ENCODE peak calls at places on chromosomes 5 and 9, in seven cellular contexts. One of them, this sample, is unnamed.

GRCh38 chr9:104855837-104856236 is 72.1 kb downstream of the ABCA1 start:
- DNase-seq in HepG2: no peak
- DNase-seq in mammary epithelial cell: no peak
- DNase-seq in psoas muscle: no peak
- DNase-seq in PC-3: no peak
- DNase-seq in GM23248: no peak
- DNase-seq in lung: no peak
- DNase-seq in this sample: no peak

GRCh38 chr9:136990233-136990911 is 1.9 kb upstream of the PAXX start:
- DNase-seq in GM23248: no peak
- DNase-seq in lung: no peak
- DNase-seq in psoas muscle: no peak
- DNase-seq in mammary epithelial cell: no peak
- DNase-seq in PC-3: no peak
- DNase-seq in HepG2: peak; percentile 72
- DNase-seq in this sample: no peak

GRCh38 chr9:84339951-84340350 is 607 bp downstream of the SLC28A3 start:
- DNase-seq in GM23248: no peak
- DNase-seq in psoas muscle: no peak
- DNase-seq in HepG2: no peak
- DNase-seq in mammary epithelial cell: peak; percentile 81
- DNase-seq in PC-3: no peak
- DNase-seq in lung: no peak
- DNase-seq in this sample: no peak

GRCh38 chr5:41264019-41264418 is 50.7 kb upstream of the C6 start:
- DNase-seq in GM23248: no peak
- DNase-seq in lung: no peak
- DNase-seq in psoas muscle: no peak
- DNase-seq in PC-3: no peak
- DNase-seq in mammary epithelial cell: no peak
- DNase-seq in HepG2: no peak
- DNase-seq in this sample: no peak

GRCh38 chr5:72402959-72403628 is 82.9 kb downstream of the PTCD2 start:
- DNase-seq in HepG2: no peak
- DNase-seq in PC-3: peak; percentile 21
- DNase-seq in lung: no peak
- DNase-seq in GM23248: peak; percentile 27
- DNase-seq in mammary epithelial cell: no peak
- DNase-seq in psoas muscle: no peak
- DNase-seq in this sample: peak; percentile 44

GRCh38 chr9:19122490-19123042 is 4.7 kb downstream of the PLIN2 start:
- DNase-seq in GM23248: peak; percentile 29
- DNase-seq in HepG2: no peak
- DNase-seq in lung: no peak
- DNase-seq in mammary epithelial cell: no peak
- DNase-seq in psoas muscle: no peak
- DNase-seq in PC-3: no peak
- DNase-seq in this sample: no peak

GRCh38 chr5:141734501-141735231 is 52.6 kb upstream of the ARAP3 start:
- DNase-seq in HepG2: no peak
- DNase-seq in psoas muscle: no peak
- DNase-seq in GM23248: peak; percentile 78
- DNase-seq in PC-3: peak; percentile 70
- DNase-seq in mammary epithelial cell: peak; percentile 66
- DNase-seq in lung: no peak
- DNase-seq in this sample: peak; percentile 36

GRCh38 chr9:71725590-71726338 is 42.5 kb downstream of the CEMIP2 start:
- DNase-seq in mammary epithelial cell: peak; percentile 96
- DNase-seq in psoas muscle: no peak
- DNase-seq in GM23248: peak; percentile 74
- DNase-seq in PC-3: peak; percentile 92
- DNase-seq in lung: no peak
- DNase-seq in HepG2: peak; percentile 95
- DNase-seq in this sample: no peak

GRCh38 chr5:78677777-78678668 is 29.5 kb upstream of the LHFPL2 start:
- DNase-seq in mammary epithelial cell: peak; percentile 96
- DNase-seq in lung: no peak
- DNase-seq in psoas muscle: peak; percentile 76
- DNase-seq in GM23248: peak; percentile 96
- DNase-seq in PC-3: peak; percentile 85
- DNase-seq in HepG2: no peak
- DNase-seq in this sample: no peak

GRCh38 chr5:97764700-97765099 is 581.7 kb upstream of the RIOK2 start:
- DNase-seq in mammary epithelial cell: peak; percentile 61
- DNase-seq in lung: no peak
- DNase-seq in PC-3: peak; percentile 86
- DNase-seq in psoas muscle: no peak
- DNase-seq in HepG2: peak; percentile 8
- DNase-seq in GM23248: peak; percentile 66
- DNase-seq in this sample: no peak

GRCh38 chr9:114339130-114339908 is 9.7 kb downstream of the ORM2 start:
- DNase-seq in psoas muscle: peak; percentile 69
- DNase-seq in GM23248: peak; percentile 77
- DNase-seq in HepG2: peak; percentile 35
- DNase-seq in mammary epithelial cell: peak; percentile 37
- DNase-seq in PC-3: peak; percentile 65
- DNase-seq in lung: peak; percentile 41
- DNase-seq in this sample: peak; percentile 76

GRCh38 chr5:10706326-10706725 is 54.7 kb downstream of the DAP start:
- DNase-seq in HepG2: no peak
- DNase-seq in GM23248: no peak
- DNase-seq in mammary epithelial cell: no peak
- DNase-seq in psoas muscle: no peak
- DNase-seq in lung: no peak
- DNase-seq in PC-3: peak; percentile 49
- DNase-seq in this sample: no peak

GRCh38 chr5:115461093-115461492 is 83.5 kb downstream of the FEM1C start:
- DNase-seq in HepG2: no peak
- DNase-seq in lung: no peak
- DNase-seq in mammary epithelial cell: no peak
- DNase-seq in PC-3: no peak
- DNase-seq in psoas muscle: no peak
- DNase-seq in GM23248: peak; percentile 41
- DNase-seq in this sample: no peak

GRCh38 chr9:11794984-11795383 is 898.2 kb upstream of the TYRP1 start:
- DNase-seq in GM23248: no peak
- DNase-seq in PC-3: no peak
- DNase-seq in psoas muscle: no peak
- DNase-seq in mammary epithelial cell: no peak
- DNase-seq in HepG2: no peak
- DNase-seq in lung: no peak
- DNase-seq in this sample: no peak

DNA sequence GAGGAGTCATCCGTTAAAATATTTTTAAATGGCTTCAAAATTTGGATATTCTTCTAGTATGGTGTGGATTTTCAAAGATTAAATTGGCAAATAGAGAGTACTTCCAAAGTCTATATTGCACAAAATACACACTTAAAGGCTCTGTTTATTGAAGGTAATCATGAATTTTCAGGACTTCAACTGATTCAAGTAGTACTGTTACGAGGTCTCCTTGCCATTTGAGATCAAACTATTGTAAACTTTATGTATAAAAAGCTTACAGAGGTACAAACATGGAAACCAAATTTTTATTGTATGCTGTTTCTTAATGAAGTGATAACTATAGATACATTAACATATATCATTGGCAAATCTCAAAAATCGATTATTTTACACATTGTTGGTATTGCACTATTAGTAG is 2.5 kb downstream of the ERBIN start:
- DNase-seq in GM23248: no peak
- DNase-seq in lung: no peak
- DNase-seq in mammary epithelial cell: no peak
- DNase-seq in HepG2: no peak
- DNase-seq in PC-3: no peak
- DNase-seq in psoas muscle: no peak
- DNase-seq in this sample: no peak
- H3K4me3 ChIP-seq in GM23248: peak overlapping the region; percentile 97
- H3K4me3 ChIP-seq in lung: no peak overlapping the region
- H3K4me3 ChIP-seq in mammary epithelial cell: peak overlapping the region; percentile 86
- H3K4me3 ChIP-seq in HepG2: peak overlapping the region; percentile 96
- H3K4me3 ChIP-seq in PC-3: peak overlapping the region; percentile 88
- H3K4me3 ChIP-seq in psoas muscle: peak overlapping the region; percentile 95
- H3K4me3 ChIP-seq in this sample: peak overlapping the region; percentile 83

GRCh38 chr5:73540192-73540591 is 25.2 kb downstream of the ANKRA2 start:
- DNase-seq in lung: no peak
- DNase-seq in PC-3: peak; percentile 91
- DNase-seq in HepG2: peak; percentile 50
- DNase-seq in psoas muscle: no peak
- DNase-seq in mammary epithelial cell: peak; percentile 94
- DNase-seq in GM23248: peak; percentile 91
- DNase-seq in this sample: no peak

GRCh38 chr5:73541981-73542380 is 23.5 kb downstream of the ANKRA2 start:
- DNase-seq in GM23248: no peak
- DNase-seq in psoas muscle: no peak
- DNase-seq in PC-3: no peak
- DNase-seq in HepG2: no peak
- DNase-seq in mammary epithelial cell: no peak
- DNase-seq in lung: no peak
- DNase-seq in this sample: no peak

GRCh38 chr5:73550016-73550415 is 15.4 kb downstream of the ANKRA2 start:
- DNase-seq in HepG2: no peak
- DNase-seq in PC-3: no peak
- DNase-seq in psoas muscle: no peak
- DNase-seq in mammary epithelial cell: no peak
- DNase-seq in GM23248: no peak
- DNase-seq in lung: no peak
- DNase-seq in this sample: no peak

GRCh38 chr5:73545403-73545779 is 20.0 kb downstream of the ANKRA2 start:
- DNase-seq in psoas muscle: no peak
- DNase-seq in lung: no peak
- DNase-seq in GM23248: no peak
- DNase-seq in HepG2: peak; percentile 66
- DNase-seq in PC-3: no peak
- DNase-seq in mammary epithelial cell: no peak
- DNase-seq in this sample: no peak

GRCh38 chr5:73544429-73545402 is 20.7 kb downstream of the ANKRA2 start:
- DNase-seq in HepG2: peak; percentile 100
- DNase-seq in psoas muscle: no peak
- DNase-seq in PC-3: no peak
- DNase-seq in lung: peak; percentile 42
- DNase-seq in GM23248: no peak
- DNase-seq in mammary epithelial cell: peak; percentile 81
- DNase-seq in this sample: peak; percentile 7
- H3K36me3 ChIP-seq in HepG2: no peaks in the 10 kb centered on the region
- H3K36me3 ChIP-seq in psoas muscle: no peaks in the 10 kb centered on the region
- H3K36me3 ChIP-seq in PC-3: no peaks in the 10 kb centered on the region
- H3K36me3 ChIP-seq in lung: no peaks in the 10 kb centered on the region
- H3K36me3 ChIP-seq in GM23248: no peaks in the 10 kb centered on the region
- H3K36me3 ChIP-seq in mammary epithelial cell: no peaks in the 10 kb centered on the region
- H3K36me3 ChIP-seq in this sample: no peaks in the 10 kb centered on the region

GRCh38 chr5:149358818-149359217 is 972 bp downstream of the PCYOX1L start:
- DNase-seq in PC-3: peak; percentile 25
- DNase-seq in lung: no peak
- DNase-seq in psoas muscle: no peak
- DNase-seq in mammary epithelial cell: no peak
- DNase-seq in HepG2: no peak
- DNase-seq in GM23248: peak; percentile 47
- DNase-seq in this sample: no peak
- H3K4me3 ChIP-seq in PC-3: peak overlapping the region; percentile 89
- H3K4me3 ChIP-seq in lung: no peak overlapping the region
- H3K4me3 ChIP-seq in psoas muscle: no peak overlapping the region
- H3K4me3 ChIP-seq in mammary epithelial cell: peak overlapping the region; percentile 99
- H3K4me3 ChIP-seq in HepG2: peak overlapping the region; percentile 79
- H3K4me3 ChIP-seq in GM23248: peak overlapping the region; percentile 91
- H3K4me3 ChIP-seq in this sample: peak overlapping the region; percentile 73

DNA sequence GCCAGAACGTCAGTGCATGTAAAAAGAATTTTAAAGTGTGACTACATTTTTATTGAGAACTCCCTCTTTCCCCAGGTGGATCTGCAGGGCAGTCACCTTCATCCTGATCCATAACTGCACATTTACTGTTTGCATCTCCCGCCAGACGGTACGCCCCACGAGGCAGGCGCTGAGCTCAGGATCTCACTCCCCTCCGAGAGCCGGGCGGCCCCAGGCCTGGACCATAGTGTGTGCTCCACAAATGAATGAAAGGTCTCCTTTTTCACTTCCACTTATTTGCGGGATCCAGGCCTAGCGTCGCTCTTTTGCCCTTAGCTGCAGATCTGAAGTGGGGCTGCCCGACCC is 378 bp downstream of the DROSHA start:
- DNase-seq in mammary epithelial cell: peak; percentile 23
- DNase-seq in psoas muscle: peak; percentile 53
- DNase-seq in PC-3: peak; percentile 21
- DNase-seq in lung: no peak
- DNase-seq in GM23248: peak; percentile 71
- DNase-seq in HepG2: peak; percentile 15
- DNase-seq in this sample: no peak
- H3K36me3 ChIP-seq in mammary epithelial cell: peaks cover 25% of the 10 kb centered on the region
- H3K36me3 ChIP-seq in psoas muscle: peaks cover 10% of the 10 kb centered on the region
- H3K36me3 ChIP-seq in PC-3: peaks cover 40% of the 10 kb centered on the region
- H3K36me3 ChIP-seq in lung: peaks cover 10% of the 10 kb centered on the region
- H3K36me3 ChIP-seq in GM23248: peaks cover 37% of the 10 kb centered on the region
- H3K36me3 ChIP-seq in HepG2: peaks cover 9% of the 10 kb centered on the region
- H3K36me3 ChIP-seq in this sample: peaks cover 52% of the 10 kb centered on the region

GRCh38 chr5:179344301-179345178 is 721 bp downstream of the ADAMTS2 start:
- DNase-seq in lung: no peak
- DNase-seq in HepG2: no peak
- DNase-seq in GM23248: peak; percentile 67
- DNase-seq in psoas muscle: no peak
- DNase-seq in mammary epithelial cell: no peak
- DNase-seq in PC-3: no peak
- DNase-seq in this sample: peak; percentile 36
- H3K4me3 ChIP-seq in lung: peak overlapping the region; percentile 50
- H3K4me3 ChIP-seq in HepG2: no peak overlapping the region
- H3K4me3 ChIP-seq in GM23248: peak overlapping the region; percentile 85
- H3K4me3 ChIP-seq in psoas muscle: peak overlapping the region; percentile 73
- H3K4me3 ChIP-seq in mammary epithelial cell: no peak overlapping the region
- H3K4me3 ChIP-seq in PC-3: no peak overlapping the region
- H3K4me3 ChIP-seq in this sample: peak overlapping the region; percentile 56

GRCh38 chr9:130862217-130862616 is 27.2 kb downstream of the ABL1 start:
- DNase-seq in lung: no peak
- DNase-seq in psoas muscle: no peak
- DNase-seq in PC-3: no peak
- DNase-seq in HepG2: no peak
- DNase-seq in GM23248: no peak
- DNase-seq in mammary epithelial cell: no peak
- DNase-seq in this sample: no peak

GRCh38 chr9:130864541-130864940 is 29.5 kb downstream of the ABL1 start:
- DNase-seq in psoas muscle: no peak
- DNase-seq in lung: no peak
- DNase-seq in mammary epithelial cell: no peak
- DNase-seq in PC-3: no peak
- DNase-seq in GM23248: no peak
- DNase-seq in HepG2: no peak
- DNase-seq in this sample: no peak

GRCh38 chr9:130861372-130862180 is 26.5 kb downstream of the ABL1 start:
- DNase-seq in psoas muscle: no peak
- DNase-seq in PC-3: no peak
- DNase-seq in HepG2: no peak
- DNase-seq in lung: no peak
- DNase-seq in mammary epithelial cell: no peak
- DNase-seq in GM23248: no peak
- DNase-seq in this sample: no peak

GRCh38 chr9:130860458-130861316 is 25.6 kb downstream of the ABL1 start:
- DNase-seq in GM23248: peak; percentile 99
- DNase-seq in HepG2: no peak
- DNase-seq in psoas muscle: peak; percentile 89
- DNase-seq in PC-3: no peak
- DNase-seq in mammary epithelial cell: no peak
- DNase-seq in lung: peak; percentile 78
- DNase-seq in this sample: no peak

GRCh38 chr9:130862747-130863146 is 27.7 kb downstream of the ABL1 start:
- DNase-seq in lung: no peak
- DNase-seq in psoas muscle: no peak
- DNase-seq in mammary epithelial cell: no peak
- DNase-seq in PC-3: no peak
- DNase-seq in GM23248: no peak
- DNase-seq in HepG2: no peak
- DNase-seq in this sample: no peak
- H3K36me3 ChIP-seq in lung: peaks cover 5% of the 10 kb centered on the region
- H3K36me3 ChIP-seq in psoas muscle: peaks cover 3% of the 10 kb centered on the region
- H3K36me3 ChIP-seq in mammary epithelial cell: peaks cover 4% of the 10 kb centered on the region
- H3K36me3 ChIP-seq in PC-3: no peaks in the 10 kb centered on the region
- H3K36me3 ChIP-seq in GM23248: peaks cover 11% of the 10 kb centered on the region
- H3K36me3 ChIP-seq in HepG2: peaks cover 23% of the 10 kb centered on the region
- H3K36me3 ChIP-seq in this sample: no peaks in the 10 kb centered on the region

This sample was measured in HAP-1.